ENCODE peak calls at places on chromosome 2, in nine cellular contexts. G is fibroblast of the aortic adventitia; N is CD8-positive, alpha-beta T cell; P is Right ventricle myocardium inferior; L is foreskin fibroblast; C is HepG2; D is EL; M is epithelial cell of proximal tubule; Z is stimulated activated CD8-positive, alpha-beta memory T cell treated with anti-CD3 and anti-CD28 coated beads, Interleukin-15, amount 100 ng/mL, for 24 hours. F is an unnamed sample.

GRCh38 chr2:219461061-219461514 is 26.4 kb downstream of the SPEG start:
- DNase-seq in M (no peak), Z (no peak), P (peak; percentile 35), N (no peak), C (no peak), D (no peak), G (peak; percentile 39), L (no peak), F (peak; percentile 78)

GRCh38 chr2:219452361-219453317 is 18.0 kb downstream of the SPEG start:
- DNase-seq in G (peak; percentile 97), Z (no peak), M (no peak), L (peak; percentile 98), C (no peak), D (peak; percentile 98), N (no peak), P (no peak), F (peak; percentile 83)

GRCh38 chr2:19435815-19436214 is 77.4 kb upstream of the OSR1 start:
- DNase-seq in D (peak; percentile 49), G (peak; percentile 22), Z (no peak), N (no peak), M (no peak), P (no peak), C (no peak), L (peak; percentile 52), F (no peak)

GRCh38 chr2:233329489-233330135 is 22.0 kb downstream of the SAG start:
- DNase-seq in N (no peak), Z (no peak), M (no peak), C (no peak), L (no peak), P (no peak), G (peak; percentile 34), D (peak; percentile 7), F (no peak)

GRCh38 chr2:8023241-8023640 is 658.6 kb upstream of the ID2 start:
- DNase-seq in L (no peak), Z (no peak), N (no peak), P (no peak), G (no peak), M (no peak), D (no peak), C (no peak), F (no peak)

GRCh38 chr2:151795646-151796240 is 32.5 kb downstream of the ARL5A start:
- DNase-seq in M (no peak), N (no peak), Z (no peak), L (no peak), C (no peak), D (no peak), P (no peak), G (peak; percentile 16), F (no peak)

GRCh38 chr2:240990726-240991377 is 7.6 kb upstream of the SNED1 start:
- DNase-seq in C (no peak), P (peak; percentile 64), Z (no peak), G (no peak), L (no peak), D (no peak), M (no peak), N (no peak), F (peak; percentile 61)

GRCh38 chr2:10297950-10298349 is 4.8 kb upstream of the HPCAL1 start:
- DNase-seq in D (peak; percentile 96), G (peak; percentile 85), C (peak; percentile 71), N (peak; percentile 66), L (peak; percentile 96), M (peak; percentile 59), P (no peak), Z (no peak), F (peak; percentile 70)

GRCh38 chr2:1731512-1731962 is 12.8 kb downstream of the PXDN start:
- DNase-seq in G (no peak), M (no peak), L (peak; percentile 87), N (no peak), P (no peak), C (no peak), D (peak; percentile 87), Z (no peak), F (peak; percentile 58)

GRCh38 chr2:233362742-233363141 is 8.4 kb downstream of the DGKD start:
- DNase-seq in D (no peak), N (no peak), C (no peak), G (no peak), L (no peak), M (no peak), Z (no peak), P (no peak), F (no peak)

GRCh38 chr2:56102098-56102497 is 81.7 kb upstream of the CCDC85A start:
- DNase-seq in P (no peak), Z (no peak), N (no peak), D (no peak), C (no peak), L (no peak), G (no peak), M (no peak), F (no peak)

GRCh38 chr2:229410946-229411345 is 139.9 kb upstream of the PID1 start:
- DNase-seq in D (no peak), P (no peak), L (no peak), G (no peak), C (no peak), N (no peak), M (no peak), Z (no peak), F (no peak)

GRCh38 chr2:30147196-30147714 is 448 bp downstream of the YPEL5 start:
- DNase-seq in P (no peak), M (no peak), G (peak; percentile 19), N (no peak), L (no peak), D (no peak), C (no peak), Z (peak; percentile 4), F (no peak)

GRCh38 chr2:200747668-200748618 is 63.8 kb upstream of the BZW1 start:
- DNase-seq in D (peak; percentile 65), Z (no peak), C (peak; percentile 99), M (peak; percentile 86), P (no peak), G (peak; percentile 98), N (no peak), L (peak; percentile 74), F (no peak)

GRCh38 chr2:28413152-28413895 is 20.7 kb downstream of the FOSL2 start:
- DNase-seq in M (no peak), P (no peak), N (no peak), C (no peak), L (peak; percentile 37), D (no peak), G (no peak), Z (no peak), F (peak; percentile 71)

GRCh38 chr2:222907790-222908431 is 47.1 kb downstream of the ACSL3 start:
- DNase-seq in L (peak; percentile 72), D (peak; percentile 64), Z (no peak), P (no peak), C (peak; percentile 67), G (peak; percentile 62), N (no peak), M (no peak), F (no peak)

GRCh38 chr2:48519608-48520007 is 10.3 kb upstream of the STON1 start:
- DNase-seq in P (no peak), D (no peak), Z (no peak), L (peak; percentile 58), C (no peak), M (no peak), G (no peak), N (no peak), F (no peak)

GRCh38 chr2:236380051-236380612 is 115.9 kb upstream of the ASB18 start:
- DNase-seq in D (no peak), N (no peak), L (no peak), M (no peak), P (no peak), G (no peak), Z (no peak), C (no peak), F (no peak)

GRCh38 chr2:11744631-11745394 is 1.6 kb upstream of the LPIN1 start:
- DNase-seq in Z (no peak), D (peak; percentile 52), P (peak; percentile 81), N (peak; percentile 47), G (peak; percentile 60), L (peak; percentile 72), M (no peak), C (peak; percentile 79), F (peak; percentile 80)

GRCh38 chr2:108612153-108612513 is 77.9 kb downstream of the LIMS1 start:
- DNase-seq in Z (no peak), N (peak; percentile 43), C (no peak), P (no peak), M (no peak), D (peak; percentile 29), G (no peak), L (peak; percentile 54), F (no peak)

GRCh38 chr2:230054079-230054478 is 14.6 kb downstream of the SLC16A14 start:
- DNase-seq in Z (no peak), N (no peak), C (no peak), L (peak; percentile 49), D (peak; percentile 67), G (peak; percentile 83), P (no peak), M (no peak), F (no peak)

GRCh38 chr2:29920631-29921559 is 491 bp downstream of the ALK start:
- DNase-seq in N (no peak), Z (no peak), G (peak; percentile 4), C (no peak), M (no peak), L (peak; percentile 48), D (peak; percentile 10), P (no peak), F (no peak)

GRCh38 chr2:204078003-204078698 is 141.6 kb downstream of the ICOS start:
- DNase-seq in M (no peak), G (no peak), Z (no peak), P (no peak), L (no peak), C (no peak), N (no peak), D (no peak), F (no peak)

GRCh38 chr2:74902281-74902860 is 56.1 kb upstream of the POLE4 start:
- DNase-seq in Z (no peak), G (no peak), L (no peak), D (no peak), P (no peak), N (no peak), C (peak; percentile 77), M (no peak), F (no peak)

GRCh38 chr2:106885981-106886915 is at the start of gene ST6GAL2:
- DNase-seq in C (no peak), L (peak; percentile 46), Z (no peak), G (no peak), P (no peak), D (peak; percentile 4), N (no peak), M (no peak), F (peak; percentile 54)

GRCh38 chr2:54604771-54605350 is 118.6 kb upstream of the EML6 start:
- DNase-seq in G (no peak), N (no peak), M (no peak), L (no peak), P (no peak), C (no peak), Z (no peak), D (no peak), F (no peak)

GRCh38 chr2:105800953-105801635 is 56.4 kb downstream of the NCK2 start:
- DNase-seq in N (peak; percentile 65), Z (no peak), L (no peak), C (peak; percentile 43), G (no peak), M (no peak), D (no peak), P (no peak), F (no peak)

GRCh38 chr2:161422812-161423211 is 6.7 kb downstream of the TBR1 start:
- DNase-seq in G (no peak), D (no peak), M (no peak), L (no peak), Z (no peak), C (no peak), N (no peak), P (no peak), F (no peak)

GRCh38 chr2:19416784-19417684 is 58.6 kb upstream of the OSR1 start:
- DNase-seq in M (no peak), Z (no peak), D (no peak), P (no peak), G (no peak), N (no peak), C (no peak), L (no peak), F (peak; percentile 89)

F was measured in right cardiac atrium.